ENCODE peak calls at places on chromosomes 16 and 17, in four cellular contexts. F is left ventricle myocardium inferior; W is uterus; H is effector memory CD4-positive, alpha-beta T cell. Y is an unnamed sample. For H3K36me3 and H3K4me1, the result is how much of the 10 kb centered on the place peaks cover.

GRCh38 chr17:59332890-59333377 is 1.5 kb downstream of the YPEL2 start:
- DNase-seq in F (peak), H (no peak), W (peak), Y (peak)

GRCh38 chr16:54286330-54287017 is at the start of gene IRX3:
- DNase-seq in F (peak), H (no peak), W (peak), Y (peak)

GRCh38 chr17:35743911-35744328 is 9.1 kb downstream of the GAS2L2 start:
- DNase-seq in H (no peak), W (no peak), F (no peak), Y (no peak)

GRCh38 chr16:17173134-17173729 is 297.5 kb downstream of the XYLT1 start:
- DNase-seq in W (no peak), H (no peak), F (peak), Y (peak)

GRCh38 chr16:17241264-17241835 is 229.4 kb downstream of the XYLT1 start:
- DNase-seq in W (peak), H (no peak), F (no peak), Y (no peak)

GRCh38 chr16:10523025-10523424 is 57.4 kb downstream of the EMP2 start:
- DNase-seq in H (no peak), W (no peak), F (no peak), Y (no peak)

GRCh38 chr17:68749742-68750562 is 148.8 kb upstream of the FAM20A start:
- DNase-seq in F (no peak), H (no peak), W (no peak), Y (no peak)

GRCh38 chr16:87685766-87686165 is 80.0 kb downstream of the KLHDC4 start:
- DNase-seq in H (no peak), W (no peak), F (no peak), Y (no peak)

GRCh38 chr17:1067282-1067956 is 70.5 kb downstream of the TIMM22 start:
- DNase-seq in H (no peak), F (peak), W (no peak), Y (no peak)

GRCh38 chr16:49502136-49502881 is 128.7 kb downstream of the C16orf78 start:
- DNase-seq in F (no peak), H (no peak), W (peak), Y (no peak)

GRCh38 chr17:4167786-4168185 is 24.8 kb downstream of the CYB5D2 start:
- DNase-seq in W (no peak), H (no peak), F (no peak), Y (peak)

GRCh38 chr16:28258571-28258970 is 33.8 kb upstream of the SBK1 start:
- DNase-seq in W (no peak), H (no peak), F (peak), Y (peak)

GRCh38 chr17:63804328-63804727 is 22.9 kb upstream of the PSMC5 start:
- DNase-seq in W (no peak), H (no peak), F (no peak), Y (no peak)

GRCh38 chr17:67532326-67532871 is 155.3 kb downstream of the PITPNC1 start:
- DNase-seq in F (peak), H (no peak), W (no peak), Y (no peak)

GRCh38 chr16:47887496-47887895 is 268.3 kb downstream of the ABCC12 start:
- DNase-seq in F (no peak), W (no peak), H (no peak), Y (no peak)

GRCh38 chr17:51059781-51060180 is 60.9 kb downstream of the SPAG9 start:
- DNase-seq in H (no peak), F (no peak), W (no peak), Y (no peak)

GRCh38 chr17:79612468-79613194 is 1.8 kb upstream of the RBFOX3 start:
- DNase-seq in W (no peak), H (no peak), F (no peak), Y (no peak)

GRCh38 chr17:66564992-66565465 is 262.6 kb downstream of the PRKCA start:
- DNase-seq in F (no peak), W (no peak), H (no peak), Y (no peak)

GRCh38 chr17:60941028-60941427 is 263.4 kb downstream of the BCAS3 start:
- DNase-seq in F (peak), W (peak), H (no peak), Y (peak)

GRCh38 chr17:489758-490329 is 137.2 kb upstream of the RPH3AL start:
- DNase-seq in W (peak), H (peak), F (no peak), Y (peak)

GRCh38 chr16:68756250-68757051 is 19.4 kb downstream of the CDH1 start:
- DNase-seq in H (no peak), F (no peak), W (no peak), Y (no peak)

GRCh38 chr17:66716236-66717026 is 118.5 kb upstream of the CACNG5 start:
- DNase-seq in W (no peak), H (no peak), F (no peak), Y (no peak)

GRCh38 chr16:89565256-89565505 is 4.7 kb downstream of the RPL13 start:
- DNase-seq in W (no peak), F (no peak), H (no peak), Y (no peak)

GRCh38 chr17:28133562-28133970 is 91.1 kb downstream of the NLK start:
- DNase-seq in H (no peak), W (no peak), F (no peak), Y (no peak)

GRCh38 chr16:9176547-9177418 is 85.3 kb downstream of the HAPSTR1 start:
- DNase-seq in W (no peak), H (no peak), F (no peak), Y (no peak)

GRCh38 chr17:79977711-79978544 is 57.7 kb downstream of the TBC1D16 start:
- DNase-seq in F (no peak), W (peak), H (no peak), Y (peak)

GRCh38 chr17:13405807-13406206 is 195.9 kb downstream of the HS3ST3A1 start:
- DNase-seq in H (no peak), W (no peak), F (no peak), Y (no peak)

GRCh38 chr16:27239026-27239425 is 29.5 kb downstream of the NSMCE1 start:
- DNase-seq in W (no peak), F (no peak), H (no peak), Y (peak)

GRCh38 chr16:88686439-88687253 is at the start of gene SNAI3:
- DNase-seq in W (peak), F (peak), H (peak), Y (peak)

GRCh38 chr16:27450836-27451341 is 48.9 kb downstream of the IL21R start:
- DNase-seq in W (no peak), F (no peak), H (no peak), Y (no peak)

GRCh38 chr16:20202747-20203146 is 124.6 kb downstream of the GP2 start:
- DNase-seq in F (no peak), W (no peak), H (no peak), Y (no peak)

GRCh38 chr17:67554634-67555033 is 163.1 kb upstream of the NOL11 start:
- DNase-seq in F (no peak), H (no peak), W (no peak), Y (no peak)

GRCh38 chr16:3235856-3236669 is 1.1 kb upstream of the ZNF200 start:
- DNase-seq in H (peak), F (peak), W (peak), Y (peak)

GRCh38 chr16:75238132-75238852 is 13.1 kb downstream of the BCAR1 start:
- DNase-seq in H (no peak), W (peak), F (peak), Y (peak)

GRCh38 chr17:78146881-78147280 is 696 bp downstream of the C17orf99 start:
- DNase-seq in F (no peak), H (no peak), W (no peak), Y (no peak)
- H3K27ac ChIP-seq in F (no peak), H (no peak), W (no peak), Y (no peak)

GRCh38 chr17:82593590-82594087 is 54.6 kb downstream of the WDR45B start:
- DNase-seq in F (no peak), H (no peak), W (no peak), Y (no peak)
- H3K36me3 ChIP-seq in F (under half), H (under half), W (under half), Y (under half)

GRCh38 chr17:78117027-78117981 is 11.3 kb downstream of the TMC6 start:
- DNase-seq in F (no peak), W (no peak), H (no peak), Y (no peak)

GRCh38 chr17:78113804-78114785 is 14.5 kb downstream of the TMC6 start:
- DNase-seq in W (no peak), H (no peak), F (no peak), Y (peak)

GRCh38 chr17:78112508-78113471 is 15.8 kb downstream of the TMC6 start:
- DNase-seq in W (peak), F (peak), H (peak), Y (peak)

GRCh38 chr17:78116411-78116810 is 12.1 kb downstream of the TMC6 start:
- DNase-seq in W (no peak), F (no peak), H (no peak), Y (no peak)

DNA sequence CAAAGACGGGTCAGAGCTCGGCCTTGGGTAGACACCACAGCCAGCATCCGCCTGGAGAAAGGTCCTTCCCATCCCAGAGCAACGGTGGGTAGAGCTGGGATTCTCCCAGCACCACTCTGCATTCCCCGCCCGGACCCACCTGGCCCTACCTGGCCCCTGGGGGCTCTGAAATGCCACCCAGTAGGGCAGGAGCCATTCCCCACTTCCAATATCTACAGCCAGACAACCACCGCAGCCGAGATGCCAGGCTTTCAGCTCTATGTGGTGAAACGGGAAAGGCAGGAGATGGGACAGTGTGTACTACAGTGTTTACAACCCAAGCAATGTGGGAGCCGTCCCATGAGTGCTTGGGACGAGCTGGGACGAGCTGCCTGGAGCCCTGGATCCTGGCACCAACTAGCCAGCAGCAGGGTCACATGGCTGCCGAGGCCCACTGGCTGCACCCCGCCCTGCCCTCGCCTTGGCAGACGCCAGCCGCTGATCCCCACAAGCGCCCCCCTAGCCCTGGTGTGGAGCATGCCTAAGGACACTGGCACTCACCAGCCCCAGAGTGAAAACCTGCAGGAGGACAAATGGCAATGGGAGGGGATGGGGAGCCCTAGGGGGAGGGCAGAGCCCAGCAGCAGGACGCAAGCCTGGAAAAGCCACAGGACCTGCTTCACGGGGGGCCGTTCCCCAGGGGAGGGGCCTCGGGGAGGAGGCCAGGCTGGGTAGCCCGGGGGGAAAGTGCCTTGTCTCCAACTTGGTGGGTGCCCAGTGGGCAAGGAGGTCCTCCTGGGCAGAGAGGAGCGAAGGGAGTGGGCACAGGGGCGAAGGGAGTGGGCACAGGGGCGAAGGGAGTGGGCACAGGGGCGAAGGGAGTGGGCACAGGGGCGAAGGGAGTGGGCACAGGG is 13.5 kb downstream of the TMC6 start:
- DNase-seq in H (no peak), W (no peak), F (peak), Y (no peak)
- H3K4me1 ChIP-seq in H (under half), W (under half), F (half or more), Y (under half)

DNA sequence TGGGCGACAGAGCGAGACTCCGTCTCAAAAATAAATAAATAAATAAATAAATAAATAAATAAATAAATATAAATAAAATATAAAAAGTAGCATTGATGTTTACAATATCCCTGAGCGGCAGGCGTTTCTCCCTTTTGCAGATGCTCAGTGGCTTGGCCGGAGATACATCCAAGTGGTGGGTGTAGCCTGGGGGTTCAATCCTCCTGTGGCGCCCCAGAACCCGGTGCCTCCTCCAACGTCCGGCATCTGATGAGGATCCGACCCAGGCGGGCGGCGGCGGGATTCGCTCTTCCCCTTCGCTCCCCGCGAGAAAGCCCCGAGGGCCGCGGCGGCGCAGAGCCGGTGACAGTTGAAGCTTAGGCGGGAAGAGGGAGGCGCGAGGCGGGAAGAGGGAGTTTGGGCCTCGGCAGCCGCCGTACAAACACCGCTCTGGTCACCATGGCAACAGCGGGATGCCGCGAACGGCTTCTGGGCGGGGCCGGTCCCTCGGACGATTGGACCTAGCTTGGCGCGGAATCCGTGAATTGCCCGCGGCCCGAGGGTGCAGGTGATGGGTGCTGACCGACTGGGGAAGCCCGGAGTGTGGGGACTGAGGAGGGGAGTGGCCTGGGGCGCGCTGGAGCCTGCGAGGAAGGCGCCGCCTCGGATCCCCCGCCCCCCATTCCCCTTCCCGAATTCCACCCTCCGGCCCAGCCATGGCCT is 12.7 kb upstream of the ALDOA start:
- DNase-seq in W (peak), H (peak), F (peak), Y (peak)
- H3K27ac ChIP-seq in W (peak), H (peak), F (peak), Y (no peak)

GRCh38 chr16:11877374-11877773 is 26.0 kb upstream of the RSL1D1 start:
- DNase-seq in H (no peak), F (no peak), W (no peak), Y (no peak)
- H3K36me3 ChIP-seq in H (half or more), F (half or more), W (under half), Y (under half)